ENCODE peak calls at places on chromosome 5, in six cellular contexts. One of them, this sample, is unnamed.

GRCh38 chr5:32311404-32312193 is 1.1 kb downstream of the MTMR12 start:
- DNase-seq in gastrocnemius medialis: no peak
- DNase-seq in stomach: no peak
- DNase-seq in sigmoid colon: no peak
- DNase-seq in tibial nerve: no peak
- DNase-seq in HepG2: no peak
- DNase-seq in this sample: no peak

GRCh38 chr5:33530183-33530962 is 89.6 kb downstream of the TARS1 start:
- DNase-seq in gastrocnemius medialis: no peak
- DNase-seq in stomach: no peak
- DNase-seq in sigmoid colon: no peak
- DNase-seq in tibial nerve: no peak
- DNase-seq in HepG2: no peak
- DNase-seq in this sample: no peak

GRCh38 chr5:34656001-34656699 is at the start of gene RAI14:
- DNase-seq in gastrocnemius medialis: peak
- DNase-seq in stomach: peak
- DNase-seq in sigmoid colon: peak
- DNase-seq in tibial nerve: peak
- DNase-seq in HepG2: peak
- DNase-seq in this sample: peak

GRCh38 chr5:26034813-26035212 is 1003.6 kb downstream of the CDH9 start:
- DNase-seq in gastrocnemius medialis: no peak
- DNase-seq in stomach: no peak
- DNase-seq in sigmoid colon: no peak
- DNase-seq in tibial nerve: no peak
- DNase-seq in HepG2: no peak
- DNase-seq in this sample: no peak

GRCh38 chr5:102596113-102596512 is 97.3 kb upstream of the SLCO6A1 start:
- DNase-seq in gastrocnemius medialis: no peak
- DNase-seq in stomach: no peak
- DNase-seq in sigmoid colon: no peak
- DNase-seq in tibial nerve: no peak
- DNase-seq in HepG2: no peak
- DNase-seq in this sample: no peak

GRCh38 chr5:14234204-14234603 is 91.1 kb downstream of the TRIO start:
- DNase-seq in gastrocnemius medialis: no peak
- DNase-seq in stomach: no peak
- DNase-seq in sigmoid colon: no peak
- DNase-seq in tibial nerve: no peak
- DNase-seq in HepG2: peak
- DNase-seq in this sample: no peak

GRCh38 chr5:177367981-177368960 is 10.5 kb downstream of the RGS14 start:
- DNase-seq in gastrocnemius medialis: no peak
- DNase-seq in stomach: peak
- DNase-seq in sigmoid colon: no peak
- DNase-seq in tibial nerve: no peak
- DNase-seq in HepG2: no peak
- DNase-seq in this sample: no peak

GRCh38 chr5:172491481-172491880 is 37.2 kb upstream of the SH3PXD2B start:
- DNase-seq in gastrocnemius medialis: no peak
- DNase-seq in stomach: no peak
- DNase-seq in sigmoid colon: no peak
- DNase-seq in tibial nerve: no peak
- DNase-seq in HepG2: no peak
- DNase-seq in this sample: no peak

GRCh38 chr5:54013556-54014157 is 296.7 kb downstream of the ARL15 start:
- DNase-seq in gastrocnemius medialis: peak
- DNase-seq in stomach: no peak
- DNase-seq in sigmoid colon: no peak
- DNase-seq in tibial nerve: no peak
- DNase-seq in HepG2: no peak
- DNase-seq in this sample: no peak

GRCh38 chr5:136674178-136674577 is 308.8 kb upstream of the TRPC7 start:
- DNase-seq in gastrocnemius medialis: no peak
- DNase-seq in stomach: no peak
- DNase-seq in sigmoid colon: no peak
- DNase-seq in tibial nerve: no peak
- DNase-seq in HepG2: no peak
- DNase-seq in this sample: no peak

GRCh38 chr5:136677219-136677618 is 311.9 kb upstream of the TRPC7 start:
- DNase-seq in gastrocnemius medialis: no peak
- DNase-seq in stomach: no peak
- DNase-seq in sigmoid colon: no peak
- DNase-seq in tibial nerve: no peak
- DNase-seq in HepG2: no peak
- DNase-seq in this sample: no peak

GRCh38 chr5:136679233-136679632 is 313.9 kb upstream of the TRPC7 start:
- DNase-seq in gastrocnemius medialis: no peak
- DNase-seq in stomach: no peak
- DNase-seq in sigmoid colon: no peak
- DNase-seq in tibial nerve: no peak
- DNase-seq in HepG2: no peak
- DNase-seq in this sample: no peak
- TF ChIP-seq POLR2A in gastrocnemius medialis: no peak
- TF ChIP-seq POLR2A in stomach: no peak
- TF ChIP-seq POLR2A in sigmoid colon: no peak
- TF ChIP-seq POLR2A in tibial nerve: no peak
- TF ChIP-seq POLR2A in HepG2: no peak
- TF ChIP-seq POLR2A in this sample: no peak

GRCh38 chr5:78534148-78535009 is 114.2 kb downstream of the LHFPL2 start:
- DNase-seq in gastrocnemius medialis: no peak
- DNase-seq in stomach: no peak
- DNase-seq in sigmoid colon: peak
- DNase-seq in tibial nerve: no peak
- DNase-seq in HepG2: no peak
- DNase-seq in this sample: no peak
- TF ChIP-seq POLR2A in gastrocnemius medialis: peak
- TF ChIP-seq POLR2A in stomach: no peak
- TF ChIP-seq POLR2A in sigmoid colon: no peak
- TF ChIP-seq POLR2A in tibial nerve: peak
- TF ChIP-seq POLR2A in HepG2: no peak
- TF ChIP-seq POLR2A in this sample: no peak

GRCh38 chr5:160419458-160420330 is 813 bp upstream of the SLU7 start:
- DNase-seq in gastrocnemius medialis: no peak
- DNase-seq in stomach: no peak
- DNase-seq in sigmoid colon: no peak
- DNase-seq in tibial nerve: no peak
- DNase-seq in HepG2: no peak
- DNase-seq in this sample: no peak

GRCh38 chr5:160421625-160422258 is at the start of gene PTTG1:
- DNase-seq in gastrocnemius medialis: peak
- DNase-seq in stomach: peak
- DNase-seq in sigmoid colon: peak
- DNase-seq in tibial nerve: peak
- DNase-seq in HepG2: peak
- DNase-seq in this sample: peak

GRCh38 chr5:160420331-160420610 is 1.4 kb upstream of the PTTG1 start:
- DNase-seq in gastrocnemius medialis: no peak
- DNase-seq in stomach: no peak
- DNase-seq in sigmoid colon: no peak
- DNase-seq in tibial nerve: no peak
- DNase-seq in HepG2: no peak
- DNase-seq in this sample: no peak

GRCh38 chr5:160423025-160423554 is 1.4 kb downstream of the PTTG1 start:
- DNase-seq in gastrocnemius medialis: no peak
- DNase-seq in stomach: no peak
- DNase-seq in sigmoid colon: no peak
- DNase-seq in tibial nerve: no peak
- DNase-seq in HepG2: no peak
- DNase-seq in this sample: no peak

GRCh38 chr5:160418561-160419457 is at the start of gene SLU7:
- DNase-seq in gastrocnemius medialis: peak
- DNase-seq in stomach: peak
- DNase-seq in sigmoid colon: peak
- DNase-seq in tibial nerve: peak
- DNase-seq in HepG2: peak
- DNase-seq in this sample: peak
- TF ChIP-seq POLR2A in gastrocnemius medialis: peak
- TF ChIP-seq POLR2A in stomach: peak
- TF ChIP-seq POLR2A in sigmoid colon: peak
- TF ChIP-seq POLR2A in tibial nerve: peak
- TF ChIP-seq POLR2A in HepG2: peak
- TF ChIP-seq POLR2A in this sample: peak

DNA sequence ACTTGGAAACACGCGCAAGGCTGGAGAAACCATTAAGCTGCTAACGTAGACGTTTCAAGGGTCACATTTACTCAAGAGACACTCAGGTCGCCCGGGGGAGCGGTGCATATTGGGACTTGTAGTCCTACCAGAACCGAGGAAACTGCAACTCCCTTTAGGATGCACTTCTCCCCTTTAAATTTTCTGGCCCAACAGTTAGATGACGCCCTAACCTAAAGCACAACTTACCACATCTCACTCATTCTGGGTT is 384 bp upstream of the DMXL1 start:
- DNase-seq in gastrocnemius medialis: no peak
- DNase-seq in stomach: no peak
- DNase-seq in sigmoid colon: no peak
- DNase-seq in tibial nerve: peak
- DNase-seq in HepG2: no peak
- DNase-seq in this sample: peak
- TF ChIP-seq POLR2A in gastrocnemius medialis: no peak
- TF ChIP-seq POLR2A in stomach: no peak
- TF ChIP-seq POLR2A in sigmoid colon: no peak
- TF ChIP-seq POLR2A in tibial nerve: no peak
- TF ChIP-seq POLR2A in HepG2: peak
- TF ChIP-seq POLR2A in this sample: no peak

This sample was measured in GM12892.